ENCODE peak calls at places on chromosomes 5 and 9, in five cellular contexts. One of them, this sample, is unnamed. For H3K9me3, the result is how much of the 10 kb centered on the place peaks cover.

GRCh38 chr5:129903466-129904101 is 681 bp upstream of the CHSY3 start:
- DNase-seq in CD8-positive, alpha-beta T cell: no peak
- DNase-seq in transverse colon: no peak
- DNase-seq in SJSA1: no peak
- DNase-seq in ascending aorta: no peak
- DNase-seq in this sample: no peak

GRCh38 chr9:132144708-132145365 is 17.0 kb upstream of the NTNG2 start:
- DNase-seq in CD8-positive, alpha-beta T cell: no peak
- DNase-seq in ascending aorta: no peak
- DNase-seq in transverse colon: no peak
- DNase-seq in SJSA1: no peak
- DNase-seq in this sample: no peak

GRCh38 chr9:91664669-91665068 is 241.0 kb upstream of the NFIL3 start:
- DNase-seq in SJSA1: no peak
- DNase-seq in CD8-positive, alpha-beta T cell: no peak
- DNase-seq in ascending aorta: no peak
- DNase-seq in transverse colon: no peak
- DNase-seq in this sample: no peak

GRCh38 chr5:77390795-77391194 is 101.3 kb downstream of the WDR41 start:
- DNase-seq in SJSA1: no peak
- DNase-seq in ascending aorta: no peak
- DNase-seq in transverse colon: no peak
- DNase-seq in CD8-positive, alpha-beta T cell: no peak
- DNase-seq in this sample: no peak

GRCh38 chr9:127349483-127350127 is 47.4 kb upstream of the SLC2A8 start:
- DNase-seq in SJSA1: no peak
- DNase-seq in ascending aorta: no peak
- DNase-seq in CD8-positive, alpha-beta T cell: no peak
- DNase-seq in transverse colon: no peak
- DNase-seq in this sample: no peak

GRCh38 chr9:36575411-36575882 is 2.8 kb downstream of the MELK start:
- DNase-seq in ascending aorta: no peak
- DNase-seq in SJSA1: peak
- DNase-seq in CD8-positive, alpha-beta T cell: no peak
- DNase-seq in transverse colon: no peak
- DNase-seq in this sample: no peak

GRCh38 chr5:148090780-148091221 is 27.0 kb downstream of the SPINK5 start:
- DNase-seq in SJSA1: no peak
- DNase-seq in CD8-positive, alpha-beta T cell: no peak
- DNase-seq in ascending aorta: no peak
- DNase-seq in transverse colon: no peak
- DNase-seq in this sample: peak

GRCh38 chr5:168314735-168315411 is 23.4 kb downstream of the WWC1 start:
- DNase-seq in transverse colon: peak
- DNase-seq in CD8-positive, alpha-beta T cell: no peak
- DNase-seq in ascending aorta: no peak
- DNase-seq in SJSA1: peak
- DNase-seq in this sample: no peak

GRCh38 chr5:42022383-42022782 is 97.3 kb downstream of the FBXO4 start:
- DNase-seq in transverse colon: no peak
- DNase-seq in SJSA1: no peak
- DNase-seq in ascending aorta: no peak
- DNase-seq in CD8-positive, alpha-beta T cell: no peak
- DNase-seq in this sample: no peak

GRCh38 chr9:105911104-105911911 is 217.0 kb downstream of the TMEM38B start:
- DNase-seq in ascending aorta: no peak
- DNase-seq in SJSA1: peak
- DNase-seq in transverse colon: no peak
- DNase-seq in CD8-positive, alpha-beta T cell: no peak
- DNase-seq in this sample: peak

DNA sequence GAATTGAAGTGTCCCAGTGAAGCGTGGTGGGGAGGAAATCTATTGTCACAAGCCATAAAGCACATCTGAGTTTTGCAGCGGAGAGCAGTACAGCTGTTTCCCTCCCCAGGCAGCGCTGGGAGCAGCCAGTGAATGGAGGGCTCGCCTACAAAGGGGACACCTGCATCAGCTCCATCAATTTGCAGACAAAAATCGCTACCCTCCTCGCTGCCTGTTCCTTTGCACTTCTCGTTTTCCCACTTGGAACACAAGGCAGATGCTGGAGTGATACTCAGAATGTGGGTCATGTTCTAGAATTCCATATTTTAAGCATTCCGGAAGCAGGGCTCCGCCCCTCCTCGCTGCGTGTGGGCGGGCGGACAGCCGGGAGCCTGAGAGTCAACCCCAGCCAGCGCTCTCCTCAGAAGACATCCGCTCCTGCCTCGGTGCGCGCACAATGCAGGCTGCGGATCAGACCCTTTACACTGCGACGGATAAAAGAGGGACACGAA is 92.1 kb downstream of the LMNB1 start:
- DNase-seq in CD8-positive, alpha-beta T cell: no peak
- DNase-seq in transverse colon: no peak
- DNase-seq in ascending aorta: no peak
- DNase-seq in SJSA1: no peak
- DNase-seq in this sample: no peak
- H3K4me3 ChIP-seq in CD8-positive, alpha-beta T cell: peak
- H3K4me3 ChIP-seq in transverse colon: no peak
- H3K4me3 ChIP-seq in ascending aorta: no peak
- H3K4me3 ChIP-seq in SJSA1: no peak
- H3K4me3 ChIP-seq in this sample: no peak

DNA sequence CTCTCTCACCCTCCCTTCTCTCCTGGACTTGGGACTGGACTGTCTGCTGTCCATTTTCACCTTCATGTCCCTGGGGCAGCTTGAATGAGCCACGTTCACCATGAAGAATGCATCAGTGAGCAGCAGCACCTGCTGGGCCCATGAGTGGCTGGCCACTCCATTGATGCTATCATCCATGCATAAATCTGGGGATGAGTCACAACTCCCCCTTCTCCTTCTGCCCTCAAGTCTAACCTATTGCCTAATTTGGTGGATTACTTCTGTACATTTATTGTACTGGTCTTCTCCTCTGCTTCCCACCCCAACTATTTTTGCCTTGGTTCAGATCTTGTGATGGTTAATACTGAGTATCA is 46.9 kb downstream of the GDNF start:
- DNase-seq in SJSA1: no peak
- DNase-seq in transverse colon: no peak
- DNase-seq in CD8-positive, alpha-beta T cell: no peak
- DNase-seq in ascending aorta: no peak
- DNase-seq in this sample: no peak
- H3K9me3 ChIP-seq in SJSA1: under half
- H3K9me3 ChIP-seq in transverse colon: under half
- H3K9me3 ChIP-seq in CD8-positive, alpha-beta T cell: under half
- H3K9me3 ChIP-seq in ascending aorta: under half
- H3K9me3 ChIP-seq in this sample: under half

GRCh38 chr5:111072949-111073682 is 1.6 kb downstream of the TSLP start:
- DNase-seq in ascending aorta: peak
- DNase-seq in CD8-positive, alpha-beta T cell: peak
- DNase-seq in SJSA1: peak
- DNase-seq in transverse colon: peak
- DNase-seq in this sample: no peak

GRCh38 chr5:111071413-111071812 is at the start of gene TSLP:
- DNase-seq in SJSA1: no peak
- DNase-seq in ascending aorta: no peak
- DNase-seq in CD8-positive, alpha-beta T cell: no peak
- DNase-seq in transverse colon: no peak
- DNase-seq in this sample: no peak

GRCh38 chr5:111068208-111068607 is 3.3 kb upstream of the TSLP start:
- DNase-seq in ascending aorta: no peak
- DNase-seq in SJSA1: no peak
- DNase-seq in CD8-positive, alpha-beta T cell: no peak
- DNase-seq in transverse colon: no peak
- DNase-seq in this sample: no peak

GRCh38 chr5:111070272-111071134 is 1.0 kb upstream of the TSLP start:
- DNase-seq in transverse colon: no peak
- DNase-seq in SJSA1: no peak
- DNase-seq in ascending aorta: no peak
- DNase-seq in CD8-positive, alpha-beta T cell: no peak
- DNase-seq in this sample: peak

GRCh38 chr5:111069839-111070238 is 1.7 kb upstream of the TSLP start:
- DNase-seq in SJSA1: no peak
- DNase-seq in CD8-positive, alpha-beta T cell: no peak
- DNase-seq in ascending aorta: no peak
- DNase-seq in transverse colon: no peak
- DNase-seq in this sample: no peak
- H3K4me3 ChIP-seq in SJSA1: no peak
- H3K4me3 ChIP-seq in CD8-positive, alpha-beta T cell: no peak
- H3K4me3 ChIP-seq in ascending aorta: peak
- H3K4me3 ChIP-seq in transverse colon: no peak
- H3K4me3 ChIP-seq in this sample: no peak

GRCh38 chr5:158431369-158432029 is 572.6 kb upstream of the CLINT1 start:
- DNase-seq in SJSA1: no peak
- DNase-seq in ascending aorta: no peak
- DNase-seq in transverse colon: no peak
- DNase-seq in CD8-positive, alpha-beta T cell: no peak
- DNase-seq in this sample: no peak
- H3K9me3 ChIP-seq in SJSA1: under half
- H3K9me3 ChIP-seq in ascending aorta: under half
- H3K9me3 ChIP-seq in transverse colon: under half
- H3K9me3 ChIP-seq in CD8-positive, alpha-beta T cell: under half
- H3K9me3 ChIP-seq in this sample: under half

This sample was measured in NT2/D1.